ENCODE peak calls at places on chromosome 2, in ten cellular contexts. One of them, this sample, is unnamed.

GRCh38 chr2:147405651-147406050 is 439.2 kb upstream of the ACVR2A start:
- DNase-seq in tibial artery: no peak
- DNase-seq in AG10803: peak
- DNase-seq in colonic mucosa: no peak
- DNase-seq in cardiac fibroblast: peak
- DNase-seq in esophagus squamous epithelium: no peak
- DNase-seq in AG04450: no peak
- DNase-seq in cardiac muscle cell: no peak
- DNase-seq in prostate gland: no peak
- DNase-seq in nephron progenitor cell: no peak
- DNase-seq in this sample: no peak

GRCh38 chr2:44715671-44716077 is 225.8 kb upstream of the SIX3 start:
- DNase-seq in tibial artery: no peak
- DNase-seq in AG10803: peak
- DNase-seq in colonic mucosa: no peak
- DNase-seq in cardiac fibroblast: peak
- DNase-seq in esophagus squamous epithelium: no peak
- DNase-seq in AG04450: no peak
- DNase-seq in cardiac muscle cell: peak
- DNase-seq in prostate gland: no peak
- DNase-seq in nephron progenitor cell: no peak
- DNase-seq in this sample: no peak

GRCh38 chr2:109210431-109211200 is 81.6 kb downstream of the SH3RF3 start:
- DNase-seq in tibial artery: no peak
- DNase-seq in AG10803: peak
- DNase-seq in colonic mucosa: no peak
- DNase-seq in cardiac fibroblast: peak
- DNase-seq in esophagus squamous epithelium: no peak
- DNase-seq in AG04450: no peak
- DNase-seq in cardiac muscle cell: no peak
- DNase-seq in prostate gland: no peak
- DNase-seq in nephron progenitor cell: no peak
- DNase-seq in this sample: no peak

GRCh38 chr2:68059769-68060525 is 2.9 kb downstream of the C1D start:
- DNase-seq in tibial artery: no peak
- DNase-seq in AG10803: peak
- DNase-seq in colonic mucosa: no peak
- DNase-seq in cardiac fibroblast: no peak
- DNase-seq in esophagus squamous epithelium: no peak
- DNase-seq in AG04450: no peak
- DNase-seq in cardiac muscle cell: no peak
- DNase-seq in prostate gland: no peak
- DNase-seq in nephron progenitor cell: no peak
- DNase-seq in this sample: no peak

GRCh38 chr2:20491739-20492531 is 45.1 kb downstream of the RHOB start:
- DNase-seq in tibial artery: no peak
- DNase-seq in AG10803: no peak
- DNase-seq in colonic mucosa: no peak
- DNase-seq in cardiac fibroblast: peak
- DNase-seq in esophagus squamous epithelium: no peak
- DNase-seq in AG04450: no peak
- DNase-seq in cardiac muscle cell: peak
- DNase-seq in prostate gland: no peak
- DNase-seq in nephron progenitor cell: no peak
- DNase-seq in this sample: no peak

GRCh38 chr2:63740943-63741342 is 100.8 kb upstream of the UGP2 start:
- DNase-seq in tibial artery: no peak
- DNase-seq in AG10803: peak
- DNase-seq in colonic mucosa: no peak
- DNase-seq in cardiac fibroblast: peak
- DNase-seq in esophagus squamous epithelium: no peak
- DNase-seq in AG04450: no peak
- DNase-seq in cardiac muscle cell: no peak
- DNase-seq in prostate gland: no peak
- DNase-seq in nephron progenitor cell: no peak
- DNase-seq in this sample: no peak

GRCh38 chr2:239466755-239467271 is 66.0 kb upstream of the HDAC4 start:
- DNase-seq in tibial artery: peak
- DNase-seq in AG10803: no peak
- DNase-seq in colonic mucosa: no peak
- DNase-seq in cardiac fibroblast: no peak
- DNase-seq in esophagus squamous epithelium: no peak
- DNase-seq in AG04450: no peak
- DNase-seq in cardiac muscle cell: no peak
- DNase-seq in prostate gland: no peak
- DNase-seq in nephron progenitor cell: no peak
- DNase-seq in this sample: peak

GRCh38 chr2:101823347-101823791 is 125.9 kb downstream of the MAP4K4 start:
- DNase-seq in tibial artery: no peak
- DNase-seq in AG10803: peak
- DNase-seq in colonic mucosa: peak
- DNase-seq in cardiac fibroblast: peak
- DNase-seq in esophagus squamous epithelium: peak
- DNase-seq in AG04450: peak
- DNase-seq in cardiac muscle cell: peak
- DNase-seq in prostate gland: peak
- DNase-seq in nephron progenitor cell: peak
- DNase-seq in this sample: no peak

GRCh38 chr2:191222507-191222906 is 22.7 kb upstream of the MYO1B start:
- DNase-seq in tibial artery: no peak
- DNase-seq in AG10803: peak
- DNase-seq in colonic mucosa: no peak
- DNase-seq in cardiac fibroblast: peak
- DNase-seq in esophagus squamous epithelium: no peak
- DNase-seq in AG04450: no peak
- DNase-seq in cardiac muscle cell: no peak
- DNase-seq in prostate gland: no peak
- DNase-seq in nephron progenitor cell: no peak
- DNase-seq in this sample: no peak

GRCh38 chr2:215332876-215333600 is 21.2 kb downstream of the ATIC start:
- DNase-seq in tibial artery: no peak
- DNase-seq in AG10803: no peak
- DNase-seq in colonic mucosa: peak
- DNase-seq in cardiac fibroblast: no peak
- DNase-seq in esophagus squamous epithelium: no peak
- DNase-seq in AG04450: no peak
- DNase-seq in cardiac muscle cell: no peak
- DNase-seq in prostate gland: no peak
- DNase-seq in nephron progenitor cell: no peak
- DNase-seq in this sample: no peak

GRCh38 chr2:207437857-207438166 is 92.0 kb upstream of the CREB1 start:
- DNase-seq in tibial artery: no peak
- DNase-seq in AG10803: no peak
- DNase-seq in colonic mucosa: peak
- DNase-seq in cardiac fibroblast: no peak
- DNase-seq in esophagus squamous epithelium: no peak
- DNase-seq in AG04450: no peak
- DNase-seq in cardiac muscle cell: no peak
- DNase-seq in prostate gland: peak
- DNase-seq in nephron progenitor cell: no peak
- DNase-seq in this sample: no peak

GRCh38 chr2:165067958-165068612 is 112.8 kb upstream of the SLC38A11 start:
- DNase-seq in tibial artery: no peak
- DNase-seq in AG10803: peak
- DNase-seq in colonic mucosa: no peak
- DNase-seq in cardiac fibroblast: peak
- DNase-seq in esophagus squamous epithelium: no peak
- DNase-seq in AG04450: peak
- DNase-seq in cardiac muscle cell: peak
- DNase-seq in prostate gland: no peak
- DNase-seq in nephron progenitor cell: peak
- DNase-seq in this sample: peak

GRCh38 chr2:2699117-2699497 is 368.0 kb upstream of the MYT1L start:
- DNase-seq in tibial artery: no peak
- DNase-seq in AG10803: no peak
- DNase-seq in colonic mucosa: no peak
- DNase-seq in cardiac fibroblast: no peak
- DNase-seq in esophagus squamous epithelium: no peak
- DNase-seq in AG04450: no peak
- DNase-seq in cardiac muscle cell: peak
- DNase-seq in prostate gland: no peak
- DNase-seq in nephron progenitor cell: peak
- DNase-seq in this sample: no peak

GRCh38 chr2:62803961-62804360 is 98.4 kb downstream of the EHBP1 start:
- DNase-seq in tibial artery: no peak
- DNase-seq in AG10803: no peak
- DNase-seq in colonic mucosa: no peak
- DNase-seq in cardiac fibroblast: no peak
- DNase-seq in esophagus squamous epithelium: no peak
- DNase-seq in AG04450: no peak
- DNase-seq in cardiac muscle cell: no peak
- DNase-seq in prostate gland: no peak
- DNase-seq in nephron progenitor cell: no peak
- DNase-seq in this sample: no peak

GRCh38 chr2:143575340-143575739 is 446.1 kb downstream of the ARHGAP15 start:
- DNase-seq in tibial artery: no peak
- DNase-seq in AG10803: no peak
- DNase-seq in colonic mucosa: no peak
- DNase-seq in cardiac fibroblast: peak
- DNase-seq in esophagus squamous epithelium: no peak
- DNase-seq in AG04450: no peak
- DNase-seq in cardiac muscle cell: peak
- DNase-seq in prostate gland: no peak
- DNase-seq in nephron progenitor cell: no peak
- DNase-seq in this sample: no peak
- TF ChIP-seq CTCF in tibial artery: no peak
- TF ChIP-seq CTCF in AG10803: peak
- TF ChIP-seq CTCF in colonic mucosa: no peak
- TF ChIP-seq CTCF in cardiac fibroblast: peak
- TF ChIP-seq CTCF in esophagus squamous epithelium: no peak
- TF ChIP-seq CTCF in AG04450: peak
- TF ChIP-seq CTCF in cardiac muscle cell: peak
- TF ChIP-seq CTCF in prostate gland: no peak
- TF ChIP-seq CTCF in nephron progenitor cell: peak
- TF ChIP-seq CTCF in this sample: peak

GRCh38 chr2:8923173-8923572 is 80.3 kb downstream of the MBOAT2 start:
- DNase-seq in tibial artery: no peak
- DNase-seq in AG10803: no peak
- DNase-seq in colonic mucosa: no peak
- DNase-seq in cardiac fibroblast: no peak
- DNase-seq in esophagus squamous epithelium: no peak
- DNase-seq in AG04450: no peak
- DNase-seq in cardiac muscle cell: no peak
- DNase-seq in prostate gland: no peak
- DNase-seq in nephron progenitor cell: no peak
- DNase-seq in this sample: no peak
- TF ChIP-seq CTCF in tibial artery: no peak
- TF ChIP-seq CTCF in AG10803: no peak
- TF ChIP-seq CTCF in colonic mucosa: no peak
- TF ChIP-seq CTCF in cardiac fibroblast: no peak
- TF ChIP-seq CTCF in esophagus squamous epithelium: no peak
- TF ChIP-seq CTCF in AG04450: no peak
- TF ChIP-seq CTCF in cardiac muscle cell: no peak
- TF ChIP-seq CTCF in prostate gland: no peak
- TF ChIP-seq CTCF in nephron progenitor cell: no peak
- TF ChIP-seq CTCF in this sample: no peak

GRCh38 chr2:238237441-238237840 is 2.4 kb downstream of the HES6 start:
- DNase-seq in tibial artery: no peak
- DNase-seq in AG10803: no peak
- DNase-seq in colonic mucosa: no peak
- DNase-seq in cardiac fibroblast: no peak
- DNase-seq in esophagus squamous epithelium: no peak
- DNase-seq in AG04450: no peak
- DNase-seq in cardiac muscle cell: no peak
- DNase-seq in prostate gland: no peak
- DNase-seq in nephron progenitor cell: no peak
- DNase-seq in this sample: no peak

GRCh38 chr2:238239872-238240760 is at the start of gene HES6:
- DNase-seq in tibial artery: peak
- DNase-seq in AG10803: peak
- DNase-seq in colonic mucosa: peak
- DNase-seq in cardiac fibroblast: peak
- DNase-seq in esophagus squamous epithelium: peak
- DNase-seq in AG04450: peak
- DNase-seq in cardiac muscle cell: peak
- DNase-seq in prostate gland: peak
- DNase-seq in nephron progenitor cell: peak
- DNase-seq in this sample: peak

GRCh38 chr2:238238311-238238765 is 1.5 kb downstream of the HES6 start:
- DNase-seq in tibial artery: no peak
- DNase-seq in AG10803: no peak
- DNase-seq in colonic mucosa: no peak
- DNase-seq in cardiac fibroblast: no peak
- DNase-seq in esophagus squamous epithelium: no peak
- DNase-seq in AG04450: no peak
- DNase-seq in cardiac muscle cell: no peak
- DNase-seq in prostate gland: no peak
- DNase-seq in nephron progenitor cell: no peak
- DNase-seq in this sample: no peak

GRCh38 chr2:238239552-238239871 is 326 bp downstream of the HES6 start:
- DNase-seq in tibial artery: no peak
- DNase-seq in AG10803: no peak
- DNase-seq in colonic mucosa: no peak
- DNase-seq in cardiac fibroblast: no peak
- DNase-seq in esophagus squamous epithelium: no peak
- DNase-seq in AG04450: no peak
- DNase-seq in cardiac muscle cell: peak
- DNase-seq in prostate gland: no peak
- DNase-seq in nephron progenitor cell: peak
- DNase-seq in this sample: no peak

GRCh38 chr2:238238766-238239551 is 879 bp downstream of the HES6 start:
- DNase-seq in tibial artery: no peak
- DNase-seq in AG10803: no peak
- DNase-seq in colonic mucosa: no peak
- DNase-seq in cardiac fibroblast: no peak
- DNase-seq in esophagus squamous epithelium: no peak
- DNase-seq in AG04450: no peak
- DNase-seq in cardiac muscle cell: no peak
- DNase-seq in prostate gland: no peak
- DNase-seq in nephron progenitor cell: peak
- DNase-seq in this sample: no peak
- TF ChIP-seq CTCF in tibial artery: no peak
- TF ChIP-seq CTCF in AG10803: no peak
- TF ChIP-seq CTCF in colonic mucosa: no peak
- TF ChIP-seq CTCF in cardiac fibroblast: no peak
- TF ChIP-seq CTCF in esophagus squamous epithelium: no peak
- TF ChIP-seq CTCF in AG04450: no peak
- TF ChIP-seq CTCF in cardiac muscle cell: no peak
- TF ChIP-seq CTCF in prostate gland: no peak
- TF ChIP-seq CTCF in nephron progenitor cell: no peak
- TF ChIP-seq CTCF in this sample: no peak

DNA sequence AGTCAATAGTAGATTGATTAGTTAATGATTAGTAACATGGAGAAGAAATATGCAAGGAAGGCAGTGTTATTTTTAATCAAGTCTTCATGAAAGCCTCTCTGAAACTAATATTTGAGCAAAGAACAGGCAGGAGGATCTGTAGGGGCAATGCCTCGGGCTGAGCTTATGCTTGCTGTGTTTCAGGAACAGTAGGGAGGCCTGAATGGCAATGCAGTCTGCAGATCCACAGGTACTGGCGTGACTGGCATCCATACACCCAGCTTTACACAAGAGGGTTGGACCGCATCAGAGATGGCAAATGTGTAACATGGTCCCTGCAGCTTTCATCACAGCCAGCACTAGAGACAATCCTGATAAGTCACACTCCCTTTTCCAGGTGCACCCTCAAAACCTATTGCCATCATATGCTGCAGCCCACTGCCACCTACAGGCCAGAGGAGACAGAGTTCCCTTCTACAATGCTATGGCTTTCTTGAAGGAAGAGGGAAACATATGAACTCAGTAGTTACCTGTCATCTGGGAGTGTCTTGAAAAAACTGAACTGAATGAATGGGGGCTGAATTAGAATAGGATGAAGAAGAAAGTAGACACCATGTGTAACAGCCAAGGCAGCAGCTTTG is 582.4 kb upstream of the RAB6C start:
- DNase-seq in tibial artery: no peak
- DNase-seq in AG10803: peak
- DNase-seq in colonic mucosa: no peak
- DNase-seq in cardiac fibroblast: peak
- DNase-seq in esophagus squamous epithelium: no peak
- DNase-seq in AG04450: no peak
- DNase-seq in cardiac muscle cell: peak
- DNase-seq in prostate gland: peak
- DNase-seq in nephron progenitor cell: peak
- DNase-seq in this sample: peak
- TF ChIP-seq CTCF in tibial artery: peak
- TF ChIP-seq CTCF in AG10803: peak
- TF ChIP-seq CTCF in colonic mucosa: peak
- TF ChIP-seq CTCF in cardiac fibroblast: peak
- TF ChIP-seq CTCF in esophagus squamous epithelium: peak
- TF ChIP-seq CTCF in AG04450: peak
- TF ChIP-seq CTCF in cardiac muscle cell: peak
- TF ChIP-seq CTCF in prostate gland: peak
- TF ChIP-seq CTCF in nephron progenitor cell: peak
- TF ChIP-seq CTCF in this sample: peak